ENCODE peak calls at places on chromosomes 16 and 17, in seven cellular contexts. V is breast epithelium; F is naive thymus-derived CD4-positive, alpha-beta T cell; M is heart right ventricle; G is tibial nerve; Z is CD8-positive, alpha-beta memory T cell; N is A673. O is an unnamed sample. For H3K4me1, the result is how much of the 10 kb centered on the place peaks cover.

GRCh38 chr17:71777048-71777638 is 343.7 kb upstream of the SOX9 start:
- DNase-seq in V (no peak), F (no peak), G (no peak), Z (no peak), N (no peak), M (no peak), O (no peak)

GRCh38 chr17:50871369-50871768 is 5.2 kb upstream of the TOB1 start:
- DNase-seq in V (no peak), N (no peak), G (no peak), F (peak), Z (peak), M (no peak), O (no peak)

GRCh38 chr16:66416981-66417700 is 10.0 kb upstream of the BEAN1 start:
- DNase-seq in G (no peak), N (no peak), M (no peak), F (no peak), Z (no peak), V (no peak), O (no peak)

GRCh38 chr17:63533433-63534077 is 10.4 kb downstream of the KCNH6 start:
- DNase-seq in F (no peak), V (no peak), G (no peak), Z (no peak), M (no peak), N (no peak), O (no peak)

GRCh38 chr17:38870259-38871165 is 654 bp downstream of the LASP1 start:
- DNase-seq in F (peak), M (peak), Z (peak), G (peak), N (peak), V (peak), O (peak)

GRCh38 chr17:30095507-30096244 is 20.9 kb upstream of the NSRP1 start:
- DNase-seq in Z (no peak), M (no peak), N (peak), G (peak), F (no peak), V (no peak), O (peak)

GRCh38 chr17:50664788-50665458 is 30.2 kb downstream of the ABCC3 start:
- DNase-seq in M (no peak), V (no peak), G (no peak), N (no peak), F (no peak), Z (no peak), O (no peak)

GRCh38 chr16:89369266-89369895 is 121.0 kb downstream of the ANKRD11 start:
- DNase-seq in F (no peak), M (no peak), N (no peak), Z (no peak), G (no peak), V (no peak), O (no peak)

GRCh38 chr17:36856169-36856568 is 81.1 kb upstream of the LHX1 start:
- DNase-seq in V (no peak), N (no peak), G (no peak), Z (no peak), F (no peak), M (no peak), O (no peak)

GRCh38 chr17:12667299-12667958 is 1.7 kb downstream of the MYOCD start:
- DNase-seq in N (peak), M (peak), F (no peak), G (no peak), Z (no peak), V (no peak), O (no peak)

GRCh38 chr17:19763416-19763815 is 15.3 kb upstream of the ALDH3A1 start:
- DNase-seq in G (no peak), Z (no peak), F (no peak), N (no peak), V (no peak), M (no peak), O (no peak)

GRCh38 chr17:57898487-57899311 is 48.9 kb upstream of the MRPS23 start:
- DNase-seq in V (no peak), F (no peak), N (no peak), Z (no peak), M (peak), G (no peak), O (peak)

GRCh38 chr16:69762843-69763556 is 868 bp downstream of the WWP2 start:
- DNase-seq in M (no peak), N (no peak), F (peak), V (no peak), G (no peak), Z (peak), O (no peak)

GRCh38 chr17:39756376-39757079 is 18.8 kb downstream of the GRB7 start:
- DNase-seq in F (no peak), N (no peak), M (no peak), Z (no peak), G (no peak), V (no peak), O (no peak)

GRCh38 chr16:84950906-84951305 is 60.4 kb downstream of the ZDHHC7 start:
- DNase-seq in F (no peak), G (no peak), N (peak), Z (no peak), V (no peak), M (no peak), O (no peak)

GRCh38 chr16:11084484-11085024 is 140.2 kb downstream of the CLEC16A start:
- DNase-seq in Z (no peak), N (peak), V (no peak), G (no peak), M (no peak), F (no peak), O (peak)

GRCh38 chr16:13969711-13970110 is 49.8 kb downstream of the ERCC4 start:
- DNase-seq in M (no peak), F (no peak), Z (no peak), G (no peak), V (no peak), N (no peak), O (no peak)

GRCh38 chr17:57948555-57949420 is 6.4 kb downstream of the CUEDC1 start:
- DNase-seq in F (no peak), V (no peak), Z (no peak), M (no peak), N (peak), G (no peak), O (peak)

GRCh38 chr17:31835984-31836383 is 23.1 kb downstream of the COPRS start:
- DNase-seq in G (no peak), N (no peak), M (no peak), F (no peak), V (no peak), Z (no peak), O (no peak)

GRCh38 chr16:77307764-77308561 is 108.8 kb downstream of the SYCE1L start:
- DNase-seq in G (no peak), N (no peak), Z (no peak), F (no peak), V (no peak), M (no peak), O (no peak)

GRCh38 chr17:38732376-38733314 is 2.5 kb downstream of the CISD3 start:
- DNase-seq in Z (no peak), N (no peak), G (no peak), F (no peak), M (no peak), V (no peak), O (peak)

GRCh38 chr16:16151315-16151714 is 72.0 kb downstream of the ABCC6 start:
- DNase-seq in N (no peak), M (no peak), Z (no peak), V (no peak), G (no peak), F (no peak), O (peak)

GRCh38 chr17:73427198-73427597 is 115.4 kb upstream of the CDC42EP4 start:
- DNase-seq in F (no peak), Z (no peak), M (no peak), G (no peak), V (no peak), N (no peak), O (no peak)

GRCh38 chr17:65143899-65144590 is 6.9 kb downstream of the RGS9 start:
- DNase-seq in G (no peak), V (no peak), N (peak), M (no peak), F (no peak), Z (no peak), O (no peak)

GRCh38 chr16:68083239-68083781 is 1.9 kb upstream of the NFATC3 start:
- DNase-seq in N (no peak), V (no peak), Z (no peak), F (no peak), M (no peak), G (no peak), O (no peak)

GRCh38 chr17:76263896-76264295 is 1.3 kb upstream of the UBALD2 start:
- DNase-seq in Z (no peak), G (no peak), V (no peak), M (no peak), N (no peak), F (no peak), O (no peak)

GRCh38 chr16:8469102-8469778 is 121.1 kb downstream of the TMEM114 start:
- DNase-seq in G (no peak), M (no peak), F (no peak), Z (no peak), V (no peak), N (no peak), O (no peak)

GRCh38 chr16:81817296-81817695 is 38.2 kb downstream of the PLCG2 start:
- DNase-seq in N (no peak), Z (no peak), M (no peak), V (no peak), G (no peak), F (no peak), O (no peak)

GRCh38 chr17:27596106-27596505 is 34.9 kb upstream of the LGALS9 start:
- DNase-seq in N (no peak), G (no peak), F (no peak), V (no peak), Z (no peak), M (no peak), O (no peak)

GRCh38 chr17:69012895-69013805 is 47.6 kb downstream of the ABCA9 start:
- DNase-seq in N (peak), M (no peak), G (no peak), Z (no peak), V (no peak), F (no peak), O (no peak)

GRCh38 chr17:35291802-35292201 is 48.9 kb downstream of the SLFN5 start:
- DNase-seq in G (no peak), V (no peak), M (no peak), N (no peak), Z (no peak), F (no peak), O (no peak)

GRCh38 chr17:732788-733720 is 658 bp downstream of the TLCD3A start:
- DNase-seq in M (no peak), F (no peak), N (peak), V (no peak), G (no peak), Z (peak), O (peak)

GRCh38 chr17:8696951-8697745 is 47.5 kb downstream of the CCDC42 start:
- DNase-seq in Z (no peak), F (no peak), N (no peak), G (no peak), V (no peak), M (no peak), O (peak)

GRCh38 chr17:41773731-41774193 is 12.7 kb downstream of the JUP start:
- DNase-seq in G (no peak), F (no peak), Z (no peak), M (peak), V (no peak), N (no peak), O (no peak)

GRCh38 chr16:12061336-12062055 is 85.0 kb downstream of the SNX29 start:
- DNase-seq in F (no peak), M (no peak), G (no peak), Z (no peak), N (no peak), V (no peak), O (no peak)

GRCh38 chr17:4949321-4950074 is 1.2 kb upstream of the PFN1 start:
- DNase-seq in M (peak), V (peak), F (peak), G (no peak), N (peak), Z (peak), O (peak)

GRCh38 chr17:4947411-4948165 is 742 bp downstream of the PFN1 start:
- DNase-seq in F (peak), M (peak), N (peak), Z (peak), V (no peak), G (no peak), O (peak)

GRCh38 chr17:4947010-4947410 is 1.3 kb downstream of the PFN1 start:
- DNase-seq in V (no peak), Z (no peak), M (no peak), G (no peak), F (no peak), N (peak), O (no peak)

GRCh38 chr17:4948997-4949320 is 629 bp upstream of the PFN1 start:
- DNase-seq in V (peak), M (peak), F (peak), N (peak), Z (peak), G (no peak), O (peak)

DNA sequence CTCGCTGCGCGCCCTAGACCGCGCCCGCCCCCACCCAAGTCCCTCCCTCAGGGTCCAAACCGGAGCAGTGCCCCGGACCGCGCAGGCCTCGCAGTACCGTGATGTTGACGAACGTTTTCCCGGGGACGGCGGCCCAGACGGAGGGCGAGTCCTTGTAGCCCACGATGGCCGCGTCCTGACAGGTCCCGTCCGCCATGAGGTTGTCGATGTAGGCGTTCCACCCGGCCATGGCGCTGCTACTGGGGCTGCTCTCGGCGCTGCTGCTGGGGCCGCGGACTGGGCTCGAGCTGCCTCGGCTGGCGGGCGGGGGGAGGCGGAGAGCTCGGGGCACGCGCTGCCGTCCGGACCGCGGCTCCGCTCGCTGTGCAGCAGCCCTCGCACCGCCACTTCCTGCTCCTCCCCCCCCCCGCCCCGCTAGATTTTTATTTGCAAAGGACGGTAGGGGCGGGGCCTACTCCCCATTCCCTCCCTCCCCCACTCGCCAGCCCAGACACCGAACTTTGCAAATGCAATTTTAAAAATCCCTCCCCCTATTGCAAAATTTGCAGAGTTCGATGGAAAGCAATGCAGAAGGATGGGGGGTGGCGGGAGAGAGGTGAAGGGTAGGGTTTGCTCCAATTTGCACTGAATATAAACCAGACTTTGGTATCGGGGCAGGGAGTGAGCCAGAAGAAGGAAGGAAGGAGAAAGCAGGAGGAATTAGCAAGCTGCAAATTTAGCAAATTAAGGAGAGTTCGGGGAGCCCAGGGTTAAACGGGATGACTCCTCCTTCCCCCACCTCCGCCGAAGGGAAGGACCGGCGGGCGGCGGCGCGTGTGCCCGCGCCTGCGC is at the start of gene PFN1:
- DNase-seq in Z (peak), M (peak), N (peak), F (peak), G (peak), V (peak), O (peak)
- H3K4me1 ChIP-seq in Z (under half), M (half or more), N (under half), F (under half), G (under half), V (under half), O (under half)

GRCh38 chr17:2395258-2396170 is 5.3 kb downstream of the MNT start:
- DNase-seq in Z (no peak), F (no peak), N (no peak), G (no peak), V (no peak), M (no peak), O (peak)

GRCh38 chr17:2392252-2393183 is 8.3 kb downstream of the MNT start:
- DNase-seq in Z (peak), M (peak), G (peak), V (peak), N (peak), F (peak), O (peak)

GRCh38 chr17:2393184-2393953 is 7.5 kb downstream of the MNT start:
- DNase-seq in Z (peak), V (peak), M (peak), G (peak), F (peak), N (peak), O (peak)

GRCh38 chr17:2394775-2395191 is 6.1 kb downstream of the MNT start:
- DNase-seq in M (no peak), G (no peak), F (peak), V (no peak), N (no peak), Z (no peak), O (no peak)

DNA sequence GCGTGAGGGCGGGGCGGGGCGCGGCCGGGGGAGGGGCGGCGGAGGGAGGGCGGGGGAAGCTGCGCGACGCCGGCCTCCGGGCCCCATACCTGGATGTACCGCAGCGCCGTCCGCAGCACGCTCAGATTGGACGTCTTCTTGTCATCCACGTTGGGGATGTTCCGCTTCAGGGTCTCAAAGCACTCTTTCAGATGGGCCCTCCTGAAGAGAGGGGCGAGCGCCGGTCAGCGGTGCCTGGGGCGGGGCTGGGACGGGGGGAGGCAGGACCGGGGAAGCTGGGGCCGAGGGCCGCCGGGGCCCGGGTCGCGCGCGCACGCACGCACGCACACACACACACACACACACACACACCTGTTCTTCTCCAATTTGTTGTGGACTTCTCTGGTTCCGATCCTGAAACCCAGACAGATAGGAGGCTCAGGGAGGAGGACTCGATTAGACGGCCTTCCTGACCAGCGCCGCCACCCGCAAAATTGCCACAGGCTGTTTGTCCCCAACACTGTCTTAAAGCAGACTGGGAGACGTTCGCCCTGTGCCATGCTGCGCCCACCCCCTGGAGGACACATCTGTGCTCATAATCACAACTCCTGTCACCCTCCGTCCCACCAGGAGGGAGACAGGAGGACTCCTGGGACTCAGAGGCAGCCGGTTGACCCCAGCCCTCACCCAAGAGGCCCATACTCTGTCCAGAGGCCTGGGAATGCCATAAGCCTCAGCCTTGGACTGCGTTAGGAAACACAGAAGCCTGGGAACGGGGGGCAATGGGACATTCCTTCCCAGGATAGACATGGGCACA is 6.7 kb downstream of the MNT start:
- DNase-seq in Z (peak), N (no peak), V (no peak), G (no peak), M (no peak), F (peak), O (peak)
- H3K4me3 ChIP-seq in Z (no peak), N (peak), V (peak), G (peak), M (peak), F (peak), O (no peak)

GRCh38 chr17:16870253-16871245 is 101.4 kb downstream of the TNFRSF13B start:
- DNase-seq in V (peak), M (no peak), N (no peak), F (no peak), Z (no peak), G (no peak), O (no peak)
- H3K27ac ChIP-seq in V (no peak), M (no peak), N (no peak), F (no peak), Z (no peak), G (no peak), O (no peak)

DNA sequence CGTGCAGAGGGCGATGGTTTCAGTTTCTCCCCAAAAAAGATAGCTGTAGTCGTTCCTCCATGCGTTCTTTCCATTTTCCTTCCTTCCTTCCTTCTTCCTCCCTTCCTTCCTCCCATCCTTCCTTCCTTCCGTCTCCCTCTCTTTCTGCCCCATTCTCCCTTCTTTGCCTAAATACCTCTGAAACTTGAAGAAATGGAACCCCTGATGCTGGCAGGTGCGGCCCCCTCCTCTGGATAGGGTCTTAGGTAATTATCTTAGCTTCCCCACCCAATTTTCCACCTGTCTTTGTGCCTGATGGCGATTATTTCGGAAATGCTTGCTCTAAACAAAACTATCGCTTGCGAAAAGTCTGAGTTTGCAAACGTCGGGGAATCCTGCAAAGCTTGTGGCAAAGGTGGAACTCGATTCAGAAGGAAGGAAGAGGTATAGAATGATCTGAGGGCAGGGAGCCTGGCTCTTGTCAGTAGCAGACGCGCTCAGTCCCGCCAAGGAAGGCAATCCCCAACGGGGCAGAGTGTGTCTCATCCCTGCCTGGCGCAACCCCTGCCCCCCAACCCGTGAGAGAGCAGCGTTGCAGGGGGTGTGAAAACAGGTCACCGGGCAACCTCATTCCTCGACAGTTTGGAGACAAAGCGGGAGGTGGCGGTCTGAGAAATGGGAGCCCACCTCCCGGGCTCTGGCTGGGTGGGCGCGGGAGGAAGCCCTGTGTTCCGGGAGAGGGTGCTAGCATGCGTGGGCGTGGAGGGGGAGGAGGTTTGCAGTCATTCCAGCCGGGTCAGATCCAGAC is 2.9 kb upstream of the CBX8 start:
- DNase-seq in G (no peak), Z (no peak), F (no peak), V (no peak), M (no peak), N (peak), O (no peak)
- H3K4me1 ChIP-seq in G (under half), Z (half or more), F (under half), V (under half), M (half or more), N (half or more), O (under half)

GRCh38 chr17:44827863-44828262 is 2.2 kb downstream of the GJC1 start:
- DNase-seq in V (no peak), F (no peak), Z (no peak), G (no peak), N (no peak), M (no peak), O (no peak)
- H3K4me3 ChIP-seq in V (peak), F (no peak), Z (no peak), G (no peak), N (peak), M (no peak), O (no peak)

DNA sequence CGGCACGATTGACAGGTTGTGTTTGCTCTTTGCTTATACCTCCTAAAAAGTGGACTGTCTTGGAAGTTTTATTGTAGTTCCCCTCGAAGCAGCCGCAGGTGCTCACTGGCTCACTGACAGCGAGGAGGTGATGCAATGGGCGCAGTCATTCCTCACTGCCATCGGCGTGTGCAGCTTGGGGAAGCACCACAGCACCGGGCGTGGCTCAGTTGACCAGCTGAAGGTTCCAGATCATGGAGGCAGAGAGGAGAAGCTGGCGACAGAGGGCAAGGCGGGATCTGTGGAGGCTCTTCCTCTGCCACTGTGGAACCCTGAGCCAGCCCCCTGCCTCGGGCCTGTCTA is 72.1 kb upstream of the TNRC6C start:
- DNase-seq in V (no peak), G (no peak), Z (no peak), F (no peak), M (no peak), N (no peak), O (no peak)
- H3K27ac ChIP-seq in V (no peak), G (peak), Z (no peak), F (peak), M (no peak), N (no peak), O (no peak)

O was measured in adrenal gland.